ENCODE peak calls at places on chromosomes 6 and 20, in six cellular contexts. N, V, J, Q, O and T are unnamed samples.

GRCh38 chr6:39416026-39416425 is 93.5 kb upstream of the KCNK16 start:
- DNase-seq in N (no peak), V (no peak), J (no peak), Q (no peak), O (no peak), T (no peak)

GRCh38 chr6:37631295-37631694 is 66.4 kb downstream of the MDGA1 start:
- DNase-seq in N (peak), V (no peak), J (no peak), Q (no peak), O (no peak), T (no peak)

GRCh38 chr20:51678041-51678697 is 90.0 kb downstream of the ATP9A start:
- DNase-seq in N (no peak), V (no peak), J (no peak), Q (no peak), O (no peak), T (no peak)

GRCh38 chr20:33868042-33868441 is 56.9 kb downstream of the CHMP4B start:
- DNase-seq in N (no peak), V (no peak), J (no peak), Q (no peak), O (no peak), T (no peak)

GRCh38 chr20:46688151-46689081 is 828 bp downstream of the TP53RK start:
- DNase-seq in N (no peak), V (no peak), J (peak), Q (no peak), O (no peak), T (no peak)

GRCh38 chr6:165971202-165971601 is 196.4 kb downstream of the TBXT start:
- DNase-seq in N (no peak), V (no peak), J (no peak), Q (no peak), O (no peak), T (no peak)

GRCh38 chr20:5491463-5491862 is 174.7 kb upstream of the PROKR2 start:
- DNase-seq in N (no peak), V (no peak), J (no peak), Q (no peak), O (no peak), T (no peak)

GRCh38 chr20:21503345-21503744 is 10.5 kb downstream of the NKX2-2 start:
- DNase-seq in N (peak), V (peak), J (no peak), Q (no peak), O (no peak), T (no peak)

GRCh38 chr6:87277123-87277522 is 45.3 kb upstream of the SMIM8 start:
- DNase-seq in N (peak), V (no peak), J (no peak), Q (no peak), O (no peak), T (no peak)

GRCh38 chr20:49325981-49326380 is 48.1 kb upstream of the ZNFX1 start:
- DNase-seq in N (no peak), V (no peak), J (peak), Q (no peak), O (no peak), T (no peak)

GRCh38 chr6:21587925-21588811 is 5.4 kb upstream of the SOX4 start:
- DNase-seq in N (peak), V (peak), J (peak), Q (no peak), O (peak), T (peak)

GRCh38 chr20:10898555-10898954 is 224.8 kb upstream of the JAG1 start:
- DNase-seq in N (no peak), V (no peak), J (no peak), Q (no peak), O (no peak), T (no peak)

GRCh38 chr20:62065669-62066338 is at the start of gene TAF4:
- DNase-seq in N (peak), V (peak), J (peak), Q (peak), O (peak), T (peak)

GRCh38 chr6:151179321-151179720 is 60.4 kb upstream of the AKAP12 start:
- DNase-seq in N (no peak), V (no peak), J (no peak), Q (no peak), O (no peak), T (no peak)